ENCODE peak calls at places on chromosomes 11 and 22, in ten cellular contexts. C is T47D; R is iris pigment epithelial cell; G is central memory CD4-positive, alpha-beta T cell; P is stimulated activated CD4-positive, alpha-beta T cell treated with anti-CD3 and anti-CD28 coated beads, Interleukin-15, amount 100 ng/mL, for 1 hour; J is choroid plexus epithelial cell; Q is NCI-H2029; W is ELR; Y is HCEC 1CT; B is HT-29. N is an unnamed sample.

GRCh38 chr11:21511835-21512440 is 680.9 kb upstream of the ANO5 start:
- DNase-seq in Q (peak), C (peak), P (no peak), J (peak), R (peak), W (peak), G (no peak), B (peak), Y (no peak), N (peak)

GRCh38 chr11:1234054-1234720 is 11.3 kb downstream of the MUC5B start:
- DNase-seq in J (no peak), B (no peak), P (no peak), G (no peak), R (no peak), Y (no peak), Q (no peak), W (no peak), C (peak), N (no peak)

GRCh38 chr11:72519220-72519881 is 85.0 kb upstream of the CLPB start:
- DNase-seq in J (peak), Y (no peak), Q (no peak), B (no peak), C (peak), W (peak), G (no peak), P (no peak), R (no peak), N (no peak)

GRCh38 chr22:39748877-39749276 is 144.7 kb downstream of the ENTHD1 start:
- DNase-seq in W (peak), C (no peak), R (peak), G (no peak), B (no peak), P (no peak), Y (peak), J (peak), Q (peak), N (no peak)

GRCh38 chr11:17526931-17527660 is 17.1 kb downstream of the USH1C start:
- DNase-seq in C (no peak), R (no peak), J (no peak), W (no peak), B (no peak), Q (no peak), Y (no peak), G (no peak), P (no peak), N (no peak)

GRCh38 chr22:32587449-32587848 is 112.8 kb downstream of the FBXO7 start:
- DNase-seq in Q (no peak), G (no peak), W (peak), B (no peak), Y (no peak), P (no peak), C (no peak), R (no peak), J (peak), N (no peak)

GRCh38 chr22:21624880-21625791 is 4.7 kb downstream of the YDJC start:
- DNase-seq in J (no peak), Q (no peak), Y (no peak), B (no peak), W (peak), G (no peak), C (no peak), P (no peak), R (no peak), N (no peak)

GRCh38 chr11:7696424-7696823 is 9.9 kb downstream of the OVCH2 start:
- DNase-seq in Y (no peak), C (no peak), R (no peak), W (no peak), J (no peak), G (no peak), B (no peak), P (no peak), Q (no peak), N (no peak)